ENCODE peak calls at places on chromosomes 13 and 19, in six cellular contexts. N is iris pigment epithelial cell; P is stimulated activated CD4-positive, alpha-beta T cell treated with anti-CD3 and anti-CD28 coated beads, Interleukin-15, amount 100 ng/mL, for 1 hour; H is NCI-H1694 treated with DMSO at 0.1 percent for 48 hours; V is fibroblast of pulmonary artery; K is LNCaP clone FGC. E is an unnamed sample.

GRCh38 chr13:113591750-113592149 is 7.2 kb downstream of the TFDP1 start:
- DNase-seq in H (no peak), P (no peak), K (no peak), V (no peak), N (no peak), E (no peak)

GRCh38 chr19:8821748-8822241 is 10.3 kb downstream of the ZNF558 start:
- DNase-seq in K (no peak), N (no peak), P (no peak), V (no peak), H (no peak), E (no peak)

GRCh38 chr19:10543059-10543419 is 665 bp upstream of the ATG4D start:
- DNase-seq in N (no peak), P (no peak), H (no peak), V (no peak), K (no peak), E (no peak)

GRCh38 chr13:114140131-114140908 is 7.9 kb upstream of the RASA3 start:
- DNase-seq in N (no peak), P (no peak), H (no peak), K (no peak), V (no peak), E (no peak)

GRCh38 chr13:113129921-113130750 is 7.5 kb downstream of the F10 start:
- DNase-seq in P (no peak), V (peak; percentile 41), K (no peak), N (no peak), H (no peak), E (no peak)

GRCh38 chr13:83536941-83537340 is 345.3 kb downstream of the SLITRK1 start:
- DNase-seq in K (no peak), H (no peak), V (no peak), P (no peak), N (no peak), E (no peak)

GRCh38 chr19:46967578-46968018 is 52.0 kb upstream of the NPAS1 start:
- DNase-seq in N (no peak), V (no peak), H (no peak), K (peak; percentile 49), P (no peak), E (no peak)

GRCh38 chr13:38366954-38367645 is 17.4 kb downstream of the UFM1 start:
- DNase-seq in N (peak; percentile 66), V (peak; percentile 22), K (no peak), P (no peak), H (no peak), E (no peak)

GRCh38 chr13:46143239-46143701 is 38.4 kb upstream of the CPB2 start:
- DNase-seq in V (no peak), K (peak; percentile 98), N (no peak), P (no peak), H (no peak), E (no peak)

E was measured in C1 segment of cervical spinal cord.